ENCODE peak calls at places on chromosomes 1 and 21, in eight cellular contexts. S, K, Z, C, V, Q, X and A are unnamed samples.
A peak's percentile ranks its signal among the peaks of the same experiment; 100 is the strongest.

GRCh38 chr1:218537131-218537904 is 192.2 kb downstream of the TGFB2 start:
- DNase-seq in S (no peak), X (no peak), K (no peak), Z (no peak), V (no peak), C (peak; percentile 75), Q (peak; percentile 93), A (no peak)

GRCh38 chr21:32094792-32095191 is 184.1 kb downstream of the MIS18A start:
- DNase-seq in Q (no peak), V (no peak), Z (no peak), S (peak; percentile 28), K (no peak), C (peak; percentile 42), X (no peak), A (peak; percentile 28)

GRCh38 chr1:86104606-86105532 is 51.7 kb downstream of the COL24A1 start:
- DNase-seq in V (no peak), K (no peak), Q (no peak), Z (no peak), X (no peak), S (no peak), C (no peak), A (no peak)

GRCh38 chr1:51063121-51063520 is 38.9 kb upstream of the C1orf185 start:
- DNase-seq in C (peak; percentile 91), S (peak; percentile 87), K (no peak), Z (peak; percentile 92), V (no peak), X (no peak), Q (peak; percentile 96), A (no peak)

GRCh38 chr1:213110349-213111300 is 59.6 kb downstream of the RPS6KC1 start:
- DNase-seq in Z (no peak), X (no peak), K (no peak), S (no peak), Q (no peak), C (no peak), V (no peak), A (no peak)

GRCh38 chr1:18481190-18481920 is 625 bp downstream of the KLHDC7A start:
- DNase-seq in K (peak; percentile 65), Z (no peak), Q (no peak), C (no peak), X (no peak), V (no peak), S (no peak), A (no peak)

GRCh38 chr1:240441684-240442083 is 170.3 kb downstream of the GREM2 start:
- DNase-seq in K (no peak), Z (no peak), V (no peak), Q (no peak), S (no peak), C (no peak), X (no peak), A (no peak)

GRCh38 chr1:205275133-205275532 is 46.4 kb downstream of the NUAK2 start:
- DNase-seq in Z (no peak), Q (no peak), V (peak; percentile 87), K (peak; percentile 90), X (no peak), C (no peak), S (no peak), A (no peak)

GRCh38 chr1:176032040-176032645 is 174.9 kb downstream of the COP1 start:
- DNase-seq in X (no peak), Q (no peak), V (no peak), K (no peak), Z (no peak), S (no peak), C (no peak), A (no peak)

GRCh38 chr1:6006882-6007281 is 14.7 kb upstream of the NPHP4 start:
- DNase-seq in Q (no peak), Z (no peak), K (no peak), C (no peak), X (peak; percentile 44), S (no peak), V (no peak), A (no peak)

GRCh38 chr1:177873238-177873637 is 96.6 kb downstream of the SEC16B start:
- DNase-seq in S (peak; percentile 89), X (no peak), C (peak; percentile 93), Z (peak; percentile 23), V (no peak), Q (peak; percentile 94), K (no peak), A (peak; percentile 86)

GRCh38 chr1:197130677-197131304 is 15.7 kb downstream of the ASPM start:
- DNase-seq in S (no peak), X (no peak), Q (peak; percentile 79), Z (peak; percentile 39), K (no peak), C (peak; percentile 76), V (no peak), A (no peak)

GRCh38 chr21:29431680-29432079 is 133.0 kb downstream of the BACH1 start:
- DNase-seq in X (no peak), V (peak; percentile 0), Q (no peak), Z (no peak), S (no peak), C (no peak), K (no peak), A (no peak)

GRCh38 chr1:103461171-103462105 is 64.1 kb upstream of the RNPC3 start:
- DNase-seq in S (peak; percentile 10), Q (peak; percentile 20), Z (no peak), C (peak; percentile 26), V (peak; percentile 6), K (no peak), X (no peak), A (peak; percentile 31)

GRCh38 chr1:32186077-32186476 is 6.6 kb downstream of the TXLNA start:
- DNase-seq in V (no peak), X (no peak), Q (no peak), K (no peak), C (no peak), S (no peak), Z (no peak), A (no peak)

GRCh38 chr1:3831689-3832088 is 25.3 kb downstream of the CEP104 start:
- DNase-seq in S (no peak), X (no peak), C (peak; percentile 9), Q (peak; percentile 12), Z (no peak), K (no peak), V (no peak), A (no peak)

GRCh38 chr1:24323281-24323680 is 4.1 kb downstream of the GRHL3 start:
- DNase-seq in Q (no peak), X (no peak), C (no peak), S (no peak), K (no peak), V (no peak), Z (no peak), A (no peak)

GRCh38 chr1:156100205-156100995 is 14.1 kb upstream of the LMNA start:
- DNase-seq in K (peak; percentile 63), V (peak; percentile 24), X (no peak), C (no peak), Z (no peak), Q (no peak), S (no peak), A (no peak)

GRCh38 chr1:19981507-19982312 is 2.3 kb upstream of the PLA2G2A start:
- DNase-seq in K (no peak), Q (no peak), X (no peak), C (no peak), V (no peak), Z (no peak), S (no peak), A (no peak)

GRCh38 chr1:63859480-63860275 is 85.9 kb downstream of the ROR1 start:
- DNase-seq in S (no peak), Z (no peak), K (no peak), Q (no peak), V (no peak), C (no peak), X (no peak), A (no peak)

GRCh38 chr1:1173793-1174415 is at the start of gene TTLL10:
- DNase-seq in Z (no peak), K (no peak), X (no peak), Q (no peak), V (no peak), S (no peak), C (no peak), A (no peak)

GRCh38 chr21:22855581-22855980 is 1857.4 kb downstream of the NCAM2 start:
- DNase-seq in C (no peak), Q (peak; percentile 4), S (peak; percentile 3), Z (no peak), K (no peak), V (no peak), X (no peak), A (no peak)

GRCh38 chr1:109910963-109911798 is 532 bp downstream of the CSF1 start:
- DNase-seq in K (no peak), C (no peak), Z (no peak), X (no peak), Q (no peak), V (no peak), S (peak; percentile 21), A (peak; percentile 24)

GRCh38 chr1:26533951-26534514 is 4.5 kb downstream of the RPS6KA1 start:
- DNase-seq in V (no peak), Q (no peak), S (no peak), C (no peak), X (no peak), Z (no peak), K (no peak), A (no peak)

GRCh38 chr21:29164330-29164942 is 34.0 kb downstream of the MAP3K7CL start:
- DNase-seq in Q (peak; percentile 90), X (no peak), C (peak; percentile 86), K (no peak), Z (peak; percentile 83), V (peak; percentile 41), S (peak; percentile 87), A (peak; percentile 88)

GRCh38 chr1:164320780-164321683 is 238.0 kb upstream of the PBX1 start:
- DNase-seq in S (peak; percentile 1), Q (peak; percentile 35), C (peak; percentile 12), V (no peak), K (peak; percentile 3), Z (peak; percentile 11), X (no peak), A (peak; percentile 35)